ENCODE peak calls at places on chromosome 4, in six cellular contexts. E is NCI-H1092; T is choroid plexus epithelial cell; S is tibial artery; D is activated CD8-positive, alpha-beta T cell treated with anti-CD3 and anti-CD28 coated beads, Interleukin-2, amount 10 ng/mL, durations not matched to agents 7 days and 5 days; H is GM23248. A is an unnamed sample.

GRCh38 chr4:99815597-99816011 is 1.0 kb upstream of the DAPP1 start:
- DNase-seq in E (peak), T (peak), S (no peak), D (no peak), H (peak), A (peak)

GRCh38 chr4:142126890-142127497 is 490.6 kb downstream of the IL15 start:
- DNase-seq in E (peak), T (peak), S (peak), D (peak), H (peak), A (peak)

GRCh38 chr4:4362991-4363697 is 23.8 kb upstream of the NSG1 start:
- DNase-seq in E (no peak), T (no peak), S (no peak), D (no peak), H (peak), A (no peak)

GRCh38 chr4:12583286-12583685 is 900.9 kb downstream of the RAB28 start:
- DNase-seq in E (no peak), T (peak), S (no peak), D (no peak), H (no peak), A (no peak)

GRCh38 chr4:84920591-84920990 is 45.9 kb downstream of the WDFY3 start:
- DNase-seq in E (no peak), T (peak), S (peak), D (no peak), H (peak), A (no peak)

GRCh38 chr4:27666943-27667342 is 806.3 kb downstream of the STIM2 start:
- DNase-seq in E (no peak), T (peak), S (no peak), D (no peak), H (no peak), A (no peak)

GRCh38 chr4:504076-504475 is 5.1 kb downstream of the PIGG start:
- DNase-seq in E (no peak), T (peak), S (no peak), D (no peak), H (no peak), A (no peak)

GRCh38 chr4:98284640-98285046 is 23.5 kb downstream of the RAP1GDS1 start:
- DNase-seq in E (no peak), T (no peak), S (no peak), D (no peak), H (peak), A (peak)

GRCh38 chr4:135538698-135539097 is 1337.1 kb upstream of the PABPC4L start:
- DNase-seq in E (no peak), T (no peak), S (no peak), D (no peak), H (no peak), A (no peak)

GRCh38 chr4:81605278-81605677 is 133.6 kb upstream of the RASGEF1B start:
- DNase-seq in E (no peak), T (no peak), S (no peak), D (no peak), H (no peak), A (no peak)

GRCh38 chr4:2412885-2413716 is 5.3 kb downstream of the ZFYVE28 start:
- DNase-seq in E (peak), T (peak), S (peak), D (peak), H (peak), A (peak)

GRCh38 chr4:73434311-73434710 is 1.7 kb upstream of the AFP start:
- DNase-seq in E (no peak), T (peak), S (no peak), D (no peak), H (peak), A (no peak)

GRCh38 chr4:1172971-1173757 is 781 bp upstream of the SPON2 start:
- DNase-seq in E (no peak), T (peak), S (peak), D (peak), H (peak), A (peak)

GRCh38 chr4:121057466-121057911 is 14.8 kb downstream of the NDNF start:
- DNase-seq in E (no peak), T (no peak), S (no peak), D (no peak), H (no peak), A (no peak)

GRCh38 chr4:112214397-112215264 is 17.0 kb upstream of the AP1AR start:
- DNase-seq in E (peak), T (peak), S (no peak), D (no peak), H (peak), A (no peak)

GRCh38 chr4:136893638-136894037 is 638.7 kb downstream of the PCDH18 start:
- DNase-seq in E (no peak), T (peak), S (no peak), D (no peak), H (no peak), A (no peak)

GRCh38 chr4:7415927-7416686 is 18.6 kb downstream of the PSAPL1 start:
- DNase-seq in E (no peak), T (no peak), S (peak), D (no peak), H (no peak), A (peak)

GRCh38 chr4:85527815-85528214 is 52.9 kb downstream of the ARHGAP24 start:
- DNase-seq in E (no peak), T (no peak), S (no peak), D (no peak), H (no peak), A (no peak)

GRCh38 chr4:36244257-36245084 is at the start of gene ARAP2:
- DNase-seq in E (no peak), T (peak), S (peak), D (peak), H (peak), A (peak)

GRCh38 chr4:89000844-89001360 is 56.1 kb downstream of the FAM13A start:
- DNase-seq in E (peak), T (peak), S (no peak), D (no peak), H (peak), A (no peak)

GRCh38 chr4:29852537-29852936 is 867.6 kb upstream of the PCDH7 start:
- DNase-seq in E (no peak), T (no peak), S (no peak), D (no peak), H (no peak), A (no peak)

GRCh38 chr4:102319594-102319993 is 25.7 kb downstream of the SLC39A8 start:
- DNase-seq in E (no peak), T (no peak), S (no peak), D (no peak), H (no peak), A (no peak)

GRCh38 chr4:149983931-149984330 is 94.3 kb upstream of the DCLK2 start:
- DNase-seq in E (no peak), T (no peak), S (no peak), D (no peak), H (no peak), A (no peak)

GRCh38 chr4:159006202-159006601 is 96.7 kb upstream of the RAPGEF2 start:
- DNase-seq in E (no peak), T (peak), S (no peak), D (no peak), H (peak), A (no peak)

GRCh38 chr4:20652226-20652836 is 47.9 kb upstream of the PACRGL start:
- DNase-seq in E (no peak), T (no peak), S (no peak), D (no peak), H (no peak), A (no peak)

GRCh38 chr4:3476341-3476747 is 13.2 kb downstream of the DOK7 start:
- DNase-seq in E (no peak), T (no peak), S (no peak), D (no peak), H (no peak), A (no peak)

GRCh38 chr4:53744446-53745160 is 153.3 kb upstream of the LNX1 start:
- DNase-seq in E (peak), T (no peak), S (no peak), D (no peak), H (no peak), A (no peak)

GRCh38 chr4:8502836-8503585 is 62.4 kb downstream of the TRMT44 start:
- DNase-seq in E (no peak), T (peak), S (no peak), D (no peak), H (no peak), A (peak)

GRCh38 chr4:24642941-24643628 is 58.7 kb upstream of the DHX15 start:
- DNase-seq in E (no peak), T (peak), S (no peak), D (no peak), H (peak), A (peak)